ENCODE peak calls at places on chromosomes 2 and 18, in four cellular contexts. One of them, this sample, is unnamed.

GRCh38 chr2:101679801-101680487 is 17.6 kb upstream of the MAP4K4 start:
- DNase-seq in HepG2: no peak
- DNase-seq in WTC11: no peak
- DNase-seq in K562: no peak
- DNase-seq in this sample: no peak

GRCh38 chr2:140601801-140602200 is 1529.0 kb downstream of the LRP1B start:
- DNase-seq in WTC11: no peak
- DNase-seq in HepG2: no peak
- DNase-seq in K562: no peak
- DNase-seq in this sample: no peak

GRCh38 chr2:100601661-100602060 is 38.9 kb downstream of the PDCL3 start:
- DNase-seq in WTC11: no peak
- DNase-seq in HepG2: no peak
- DNase-seq in K562: no peak
- DNase-seq in this sample: no peak

GRCh38 chr2:238064376-238064775 is 3.6 kb downstream of the SCLY start:
- DNase-seq in K562: no peak
- DNase-seq in WTC11: no peak
- DNase-seq in HepG2: no peak
- DNase-seq in this sample: no peak

GRCh38 chr2:234848578-234848977 is 103.2 kb upstream of the SH3BP4 start:
- DNase-seq in WTC11: no peak
- DNase-seq in K562: no peak
- DNase-seq in HepG2: peak
- DNase-seq in this sample: no peak

GRCh38 chr2:31337860-31338259 is 76.7 kb downstream of the XDH start:
- DNase-seq in K562: no peak
- DNase-seq in HepG2: no peak
- DNase-seq in WTC11: no peak
- DNase-seq in this sample: no peak

GRCh38 chr2:231134910-231135650 is 10.2 kb upstream of the HTR2B start:
- DNase-seq in WTC11: no peak
- DNase-seq in HepG2: no peak
- DNase-seq in K562: no peak
- DNase-seq in this sample: no peak

GRCh38 chr18:44799422-44800421 is 119.0 kb downstream of the SETBP1 start:
- DNase-seq in K562: no peak
- DNase-seq in WTC11: no peak
- DNase-seq in HepG2: no peak
- DNase-seq in this sample: peak

GRCh38 chr18:49690307-49690706 is 123.0 kb downstream of the ACAA2 start:
- DNase-seq in HepG2: no peak
- DNase-seq in WTC11: no peak
- DNase-seq in K562: no peak
- DNase-seq in this sample: no peak

GRCh38 chr2:215784371-215784783 is 229.0 kb downstream of the MREG start:
- DNase-seq in K562: no peak
- DNase-seq in HepG2: no peak
- DNase-seq in WTC11: no peak
- DNase-seq in this sample: no peak

GRCh38 chr18:63444567-63444966 is 22.3 kb upstream of the VPS4B start:
- DNase-seq in HepG2: no peak
- DNase-seq in WTC11: no peak
- DNase-seq in K562: no peak
- DNase-seq in this sample: no peak

GRCh38 chr2:115396579-115396978 is 954.1 kb downstream of the DPP10 start:
- DNase-seq in K562: no peak
- DNase-seq in WTC11: no peak
- DNase-seq in HepG2: no peak
- DNase-seq in this sample: no peak

DNA sequence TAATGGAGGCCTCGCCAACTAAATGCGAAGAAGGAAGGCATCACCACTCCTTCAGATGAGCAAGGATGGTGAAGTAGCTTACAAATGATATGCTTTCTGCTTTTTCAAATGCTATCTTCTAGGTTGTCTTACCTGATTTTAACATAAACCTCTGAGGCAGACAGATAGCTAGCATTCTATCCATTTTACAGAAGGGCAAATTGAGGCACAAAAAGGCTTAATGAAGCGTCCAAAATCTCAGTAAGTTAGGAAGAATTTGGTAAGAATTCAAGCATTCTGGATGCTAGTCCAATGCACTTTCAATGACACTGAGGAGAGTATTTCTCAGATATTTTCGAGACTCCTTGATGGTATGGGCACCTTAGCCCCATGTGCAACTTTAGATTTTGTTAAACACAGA is 81.8 kb downstream of the LRP2 start:
- DNase-seq in HepG2: no peak
- DNase-seq in WTC11: no peak
- DNase-seq in K562: no peak
- DNase-seq in this sample: no peak
- TF ChIP-seq ETV6 in HepG2: no peak
- TF ChIP-seq ETV6 in WTC11: no peak
- TF ChIP-seq ETV6 in K562: no peak
- TF ChIP-seq ETV6 in this sample: no peak

DNA sequence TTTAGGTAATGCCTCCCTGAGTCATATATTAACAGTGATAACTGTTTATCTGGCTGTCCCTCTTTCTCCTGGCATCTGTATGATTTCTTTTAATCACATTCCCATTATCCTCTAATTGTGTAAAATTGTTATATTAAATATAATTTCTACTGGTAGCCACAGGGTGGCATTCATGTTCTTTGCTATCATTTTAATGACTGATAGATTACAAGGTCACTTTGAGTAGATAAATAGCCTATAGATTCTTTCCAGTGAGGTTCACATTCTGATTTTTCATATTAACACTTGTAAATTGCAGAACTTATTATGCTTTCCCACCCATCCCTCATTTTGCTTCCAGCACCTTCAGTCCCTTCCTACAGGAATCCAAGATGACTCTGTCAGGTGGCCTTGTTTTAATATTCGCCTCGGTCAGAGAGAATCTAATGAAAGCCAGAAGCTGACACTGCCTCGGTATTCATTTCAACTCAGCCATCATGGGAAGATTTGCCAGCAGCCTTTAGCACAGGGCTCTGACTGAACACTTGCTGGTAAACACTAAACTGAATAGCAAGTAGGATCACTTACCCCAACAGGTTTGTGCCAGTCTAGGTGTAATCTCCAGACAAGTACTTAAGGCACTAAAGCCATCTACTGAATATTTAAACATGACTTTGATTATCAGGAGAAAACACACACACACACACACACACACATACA is 101.2 kb upstream of the FSHR start:
- DNase-seq in K562: no peak
- DNase-seq in WTC11: no peak
- DNase-seq in HepG2: no peak
- DNase-seq in this sample: no peak
- TF ChIP-seq ETV6 in K562: no peak
- TF ChIP-seq ETV6 in WTC11: no peak
- TF ChIP-seq ETV6 in HepG2: no peak
- TF ChIP-seq ETV6 in this sample: no peak

GRCh38 chr2:96484096-96484495 is 21.1 kb downstream of the NEURL3 start:
- DNase-seq in K562: no peak
- DNase-seq in HepG2: no peak
- DNase-seq in WTC11: no peak
- DNase-seq in this sample: no peak
- TF ChIP-seq ETV6 in K562: no peak
- TF ChIP-seq ETV6 in HepG2: no peak
- TF ChIP-seq ETV6 in WTC11: no peak
- TF ChIP-seq ETV6 in this sample: no peak

DNA sequence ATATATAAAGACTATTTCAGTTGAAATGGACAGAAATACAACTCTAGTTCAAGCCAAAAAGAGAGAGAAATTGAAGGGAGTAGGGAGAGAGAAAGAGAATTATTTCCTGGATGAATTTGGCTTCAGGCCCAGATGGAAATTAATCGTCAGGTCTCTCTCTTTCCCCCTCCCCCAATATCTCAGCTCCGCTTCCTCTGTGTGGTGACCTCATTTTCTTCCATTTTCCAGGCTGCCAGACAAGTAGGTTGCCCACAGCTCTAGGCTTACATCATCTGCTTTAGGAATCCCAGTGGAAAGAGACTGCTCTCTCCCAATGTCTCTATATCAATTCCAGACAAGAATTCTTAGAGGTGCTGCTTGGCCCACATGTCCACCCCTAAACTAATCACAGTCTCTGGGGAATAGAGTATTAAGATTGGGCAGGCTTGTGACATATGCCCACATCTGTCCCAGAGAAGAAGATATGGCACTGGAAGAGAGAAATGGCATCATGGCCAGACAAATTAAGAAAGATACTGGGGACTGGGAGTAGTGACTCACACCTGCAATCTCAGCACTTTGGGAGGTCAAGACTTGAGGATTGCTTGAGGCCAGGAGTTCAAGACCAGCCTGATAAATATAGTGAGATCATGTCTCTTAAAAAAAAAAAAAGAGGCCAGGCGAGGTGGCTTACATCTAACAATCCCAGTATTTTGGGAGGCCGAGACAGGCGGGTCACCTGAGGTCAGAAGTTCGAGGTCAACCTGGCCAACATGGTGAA is 37.2 kb upstream of the CFAP36 start:
- DNase-seq in K562: no peak
- DNase-seq in HepG2: no peak
- DNase-seq in WTC11: no peak
- DNase-seq in this sample: no peak
- TF ChIP-seq ETV6 in K562: no peak
- TF ChIP-seq ETV6 in HepG2: no peak
- TF ChIP-seq ETV6 in WTC11: no peak
- TF ChIP-seq ETV6 in this sample: no peak